ENCODE peak calls at places on chromosomes 6 and 20, in eight cellular contexts. Z is thyroid gland; Q is fibroblast of the conjunctiva; H is stimulated activated CD8-positive, alpha-beta memory T cell treated with anti-CD3 and anti-CD28 coated beads, Interleukin-4, amount 100 ng/mL, for 24 hours; X is HTR-8/SVneo; R is NCI-H2227 treated with DMSO at 0.1 percent for 48 hours; E is hepatocyte; U is H7. Y is an unnamed sample.
A peak's percentile ranks its signal among the peaks of the same experiment; 100 is the strongest.

GRCh38 chr20:44800398-44801046 is 9.8 kb downstream of the RIMS4 start:
- DNase-seq in Z (no peak), R (no peak), H (no peak), E (no peak), X (no peak), U (peak; percentile 85), Q (no peak), Y (peak; percentile 40)

GRCh38 chr6:16700202-16700997 is 60.9 kb downstream of the ATXN1 start:
- DNase-seq in U (no peak), Z (no peak), Q (no peak), H (no peak), E (no peak), X (no peak), R (no peak), Y (no peak)

GRCh38 chr20:46020515-46020914 is 8.5 kb upstream of the SLC12A5 start:
- DNase-seq in H (no peak), E (no peak), R (no peak), X (no peak), Z (no peak), U (no peak), Q (no peak), Y (no peak)

GRCh38 chr6:53925891-53926290 is 131.1 kb downstream of the LRRC1 start:
- DNase-seq in E (no peak), U (no peak), R (no peak), X (no peak), H (no peak), Q (no peak), Z (no peak), Y (no peak)

GRCh38 chr20:62666736-62667529 is 24.6 kb downstream of the SLCO4A1 start:
- DNase-seq in Z (peak; percentile 17), U (no peak), R (no peak), X (no peak), H (no peak), Q (no peak), E (no peak), Y (no peak)

GRCh38 chr20:49717693-49718092 is 4.0 kb upstream of the B4GALT5 start:
- DNase-seq in X (no peak), Z (no peak), H (no peak), Q (no peak), E (peak; percentile 18), U (no peak), R (no peak), Y (no peak)

GRCh38 chr6:111861321-111861938 is 11.8 kb downstream of the FYN start:
- DNase-seq in Q (no peak), H (no peak), X (no peak), R (peak; percentile 45), E (no peak), U (no peak), Z (no peak), Y (no peak)

GRCh38 chr6:166438211-166438861 is 55.6 kb upstream of the MPC1 start:
- DNase-seq in Q (no peak), H (no peak), R (no peak), U (no peak), E (no peak), X (no peak), Z (no peak), Y (no peak)

GRCh38 chr20:47013606-47014005 is 119.0 kb downstream of the EYA2 start:
- DNase-seq in H (no peak), Q (no peak), Z (no peak), U (no peak), E (no peak), X (no peak), R (no peak), Y (no peak)

GRCh38 chr6:106411643-106412200 is 51.2 kb downstream of the CRYBG1 start:
- DNase-seq in Q (no peak), Z (no peak), H (no peak), E (peak; percentile 26), X (no peak), R (no peak), U (peak; percentile 35), Y (no peak)

GRCh38 chr20:9514461-9515210 is at the start of gene LAMP5:
- DNase-seq in X (no peak), E (peak; percentile 62), R (peak; percentile 76), Q (no peak), U (peak; percentile 85), Z (peak; percentile 54), H (no peak), Y (peak; percentile 71)

GRCh38 chr6:159169557-159170332 is 545 bp downstream of the FNDC1 start:
- DNase-seq in X (peak; percentile 41), U (peak; percentile 89), E (peak; percentile 76), Z (peak; percentile 82), R (no peak), H (no peak), Q (no peak), Y (no peak)

GRCh38 chr20:41862023-41862422 is 243.8 kb upstream of the CHD6 start:
- DNase-seq in Z (no peak), E (no peak), Q (no peak), U (peak; percentile 18), X (no peak), H (no peak), R (no peak), Y (no peak)

GRCh38 chr20:6142348-6142993 is 19.6 kb upstream of the FERMT1 start:
- DNase-seq in X (peak; percentile 54), R (peak; percentile 59), Q (peak; percentile 40), E (peak; percentile 82), H (peak; percentile 18), Z (peak; percentile 54), U (peak; percentile 74), Y (peak; percentile 59)

GRCh38 chr20:44467289-44467883 is 8.3 kb upstream of the TTPAL start:
- DNase-seq in U (peak; percentile 32), Z (peak; percentile 33), X (no peak), Q (peak; percentile 78), E (peak; percentile 44), R (no peak), H (no peak), Y (no peak)

GRCh38 chr20:41135187-41135887 is 2.0 kb upstream of the PLCG1 start:
- DNase-seq in X (peak; percentile 88), Q (no peak), H (peak; percentile 44), Z (peak; percentile 45), U (peak; percentile 84), R (no peak), E (peak; percentile 72), Y (peak; percentile 85)

GRCh38 chr6:47520282-47520681 is 42.7 kb downstream of the CD2AP start:
- DNase-seq in U (no peak), E (peak; percentile 43), Z (no peak), Q (no peak), X (no peak), R (no peak), H (no peak), Y (no peak)

GRCh38 chr6:30735668-30736314 is 6.7 kb downstream of the FLOT1 start:
- DNase-seq in E (no peak), Q (no peak), H (no peak), X (no peak), U (no peak), Z (no peak), R (no peak), Y (no peak)

GRCh38 chr20:22807646-22808045 is 223.3 kb upstream of the FOXA2 start:
- DNase-seq in Z (no peak), R (no peak), Q (no peak), X (no peak), U (no peak), E (no peak), H (no peak), Y (no peak)

GRCh38 chr6:166989427-166990034 is 9.7 kb upstream of the CEP43 start:
- DNase-seq in H (peak; percentile 14), E (peak; percentile 36), X (no peak), U (no peak), Q (peak; percentile 18), R (no peak), Z (peak; percentile 48), Y (no peak)

GRCh38 chr6:19805146-19805515 is 32.0 kb upstream of the ID4 start:
- DNase-seq in H (no peak), Z (no peak), Q (no peak), X (peak; percentile 15), E (no peak), U (no peak), R (peak; percentile 70), Y (no peak)

GRCh38 chr6:164377348-164377747 is 932.1 kb downstream of the C6orf118 start:
- DNase-seq in H (no peak), X (no peak), Z (no peak), U (no peak), R (no peak), Q (no peak), E (no peak), Y (no peak)

GRCh38 chr20:61810066-61810708 is 255.5 kb downstream of the TAF4 start:
- DNase-seq in Q (no peak), H (no peak), E (no peak), U (peak; percentile 48), Z (no peak), X (no peak), R (no peak), Y (no peak)

GRCh38 chr6:15968519-15968918 is 160.4 kb upstream of the MYLIP start:
- DNase-seq in R (no peak), X (no peak), Q (no peak), Z (no peak), H (no peak), U (no peak), E (no peak), Y (no peak)

GRCh38 chr20:49349678-49350077 is 71.8 kb upstream of the ZNFX1 start:
- DNase-seq in R (no peak), Z (no peak), Q (no peak), H (no peak), U (no peak), E (no peak), X (no peak), Y (no peak)

GRCh38 chr6:170136541-170137175 is 154.2 kb downstream of the DLL1 start:
- DNase-seq in E (no peak), R (no peak), U (peak; percentile 44), X (no peak), Q (no peak), H (no peak), Z (no peak), Y (no peak)

GRCh38 chr6:157867155-157867559 is 44.1 kb downstream of the SNX9 start:
- DNase-seq in Z (no peak), Q (peak; percentile 13), R (no peak), U (no peak), E (no peak), X (peak; percentile 21), H (no peak), Y (no peak)

GRCh38 chr6:35310265-35310831 is 12.7 kb downstream of the DEF6 start:
- DNase-seq in E (no peak), R (no peak), Q (no peak), U (no peak), Z (no peak), X (no peak), H (no peak), Y (no peak)